ENCODE peak calls at places on chromosomes 1 and 21, in five cellular contexts. N is choroid plexus epithelial cell; X is effector memory CD4-positive, alpha-beta T cell; F is CD8-positive, alpha-beta memory T cell; T is SJSA1. A is an unnamed sample.

GRCh38 chr1:53339736-53340385 is 12.0 kb upstream of the LRP8 start:
- DNase-seq in N (no peak), F (no peak), T (peak), X (no peak), A (peak)

GRCh38 chr1:41329662-41330587 is 31.3 kb upstream of the FOXO6 start:
- DNase-seq in T (no peak), N (no peak), X (no peak), F (no peak), A (no peak)

GRCh38 chr1:32754282-32755097 is 51.9 kb upstream of the SYNC start:
- DNase-seq in F (peak), X (peak), N (no peak), T (no peak), A (no peak)

GRCh38 chr1:109134423-109134822 is 20.5 kb downstream of the ELAPOR1 start:
- DNase-seq in T (no peak), X (no peak), F (no peak), N (no peak), A (no peak)

GRCh38 chr1:117657031-117657430 is 51.2 kb downstream of the TENT5C start:
- DNase-seq in F (peak), X (no peak), N (peak), T (peak), A (no peak)

GRCh38 chr1:20891091-20891490 is 104.0 kb upstream of the HP1BP3 start:
- DNase-seq in X (no peak), N (no peak), T (no peak), F (no peak), A (no peak)

GRCh38 chr1:18542351-18542750 is 61.6 kb downstream of the KLHDC7A start:
- DNase-seq in X (no peak), F (no peak), T (no peak), N (no peak), A (no peak)

GRCh38 chr1:3670823-3671251 is 18.5 kb downstream of the TP73 start:
- DNase-seq in F (no peak), X (no peak), N (no peak), T (no peak), A (peak)

GRCh38 chr21:33434770-33435360 is 31.7 kb downstream of the IFNGR2 start:
- DNase-seq in X (no peak), N (peak), T (no peak), F (no peak), A (peak)

GRCh38 chr1:18513995-18514394 is 33.3 kb downstream of the KLHDC7A start:
- DNase-seq in X (no peak), N (no peak), F (no peak), T (no peak), A (no peak)

GRCh38 chr1:81044708-81045107 is 756.0 kb upstream of the ADGRL2 start:
- DNase-seq in F (no peak), X (no peak), T (no peak), N (no peak), A (no peak)

GRCh38 chr1:202289009-202289408 is 52.7 kb downstream of the UBE2T start:
- DNase-seq in T (no peak), N (no peak), F (no peak), X (no peak), A (no peak)

GRCh38 chr1:30353637-30354036 is 369.7 kb downstream of the MATN1 start:
- DNase-seq in X (no peak), N (peak), T (no peak), F (no peak), A (no peak)

GRCh38 chr1:165376811-165377153 is 20.3 kb upstream of the LMX1A start:
- DNase-seq in T (no peak), N (no peak), F (no peak), X (no peak), A (no peak)

GRCh38 chr1:165376041-165376810 is 19.7 kb upstream of the LMX1A start:
- DNase-seq in X (peak), T (peak), N (peak), F (no peak), A (peak)

GRCh38 chr1:165371588-165372235 is 15.2 kb upstream of the LMX1A start:
- DNase-seq in X (no peak), T (no peak), N (no peak), F (no peak), A (no peak)

DNA sequence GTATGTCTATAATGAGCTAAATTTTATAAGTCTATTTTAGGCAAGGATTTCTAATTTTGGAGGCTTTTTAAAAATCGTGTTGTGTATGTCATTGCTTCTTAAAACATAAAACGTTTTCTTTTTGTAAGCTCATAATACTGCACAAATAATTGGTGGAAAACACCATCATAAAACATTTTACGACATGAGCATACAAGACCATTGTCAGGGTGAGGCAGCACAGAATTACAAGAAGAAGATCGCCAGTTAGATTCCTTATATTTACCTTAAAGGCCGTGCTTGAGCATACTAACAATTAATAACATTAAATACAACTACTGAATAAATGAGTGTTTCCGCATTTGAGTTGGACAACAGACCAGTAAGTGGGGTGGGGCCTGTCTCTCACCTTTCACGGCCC is 19.1 kb upstream of the LMX1A start:
- DNase-seq in T (no peak), X (no peak), F (no peak), N (no peak), A (no peak)
- H3K4me3 ChIP-seq in T (peak), X (peak), F (no peak), N (no peak), A (no peak)

DNA sequence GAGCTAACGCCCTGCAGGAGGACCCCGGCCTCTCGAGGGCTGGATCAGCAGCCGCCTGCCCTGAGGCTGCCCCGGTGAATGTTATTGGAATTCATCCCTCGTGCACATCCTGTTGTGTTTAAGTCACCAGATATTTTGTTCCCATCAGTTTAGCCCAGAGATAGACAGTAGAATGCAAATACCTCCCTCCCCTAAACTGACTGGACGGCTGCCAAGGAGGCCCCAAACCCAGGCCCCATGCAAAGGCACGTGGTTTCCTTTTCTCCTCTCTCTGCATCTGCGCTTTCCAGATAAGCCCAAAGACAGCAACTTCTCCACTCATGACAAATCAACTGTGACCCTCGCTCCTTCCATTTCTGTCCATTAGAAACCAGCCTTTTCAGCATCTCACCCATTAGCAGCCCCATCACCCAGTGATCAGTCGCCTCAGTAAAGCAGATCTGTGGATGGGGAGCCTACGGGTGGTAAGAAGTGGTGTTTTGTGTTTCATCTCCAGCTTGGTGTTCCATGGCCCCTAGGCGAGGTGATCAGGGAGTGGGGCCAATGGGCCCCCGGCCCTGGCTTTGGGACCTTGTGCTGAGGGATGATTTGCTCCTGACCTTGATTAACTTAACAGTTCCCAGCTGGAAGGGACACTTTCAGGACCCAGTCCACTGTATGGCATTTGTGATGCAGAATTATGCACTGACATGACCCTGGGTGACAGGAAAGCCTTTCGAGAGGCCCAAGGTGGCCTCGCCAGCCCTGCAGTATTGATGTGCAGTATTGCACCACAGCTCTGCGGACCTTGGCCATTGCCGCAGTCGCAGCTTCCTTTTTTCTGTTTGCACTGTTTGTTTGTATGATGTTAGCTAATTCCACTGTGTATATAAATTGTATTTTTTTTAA is 5.2 kb downstream of the NPPA start:
- DNase-seq in T (no peak), X (no peak), N (peak), F (no peak), A (no peak)
- H3K4me3 ChIP-seq in T (no peak), X (no peak), N (no peak), F (no peak), A (no peak)

GRCh38 chr1:65793359-65793732 is 651 bp downstream of the PDE4B start:
- DNase-seq in X (no peak), T (no peak), F (no peak), N (no peak), A (no peak)
- H3K4me3 ChIP-seq in X (no peak), T (no peak), F (no peak), N (peak), A (no peak)

DNA sequence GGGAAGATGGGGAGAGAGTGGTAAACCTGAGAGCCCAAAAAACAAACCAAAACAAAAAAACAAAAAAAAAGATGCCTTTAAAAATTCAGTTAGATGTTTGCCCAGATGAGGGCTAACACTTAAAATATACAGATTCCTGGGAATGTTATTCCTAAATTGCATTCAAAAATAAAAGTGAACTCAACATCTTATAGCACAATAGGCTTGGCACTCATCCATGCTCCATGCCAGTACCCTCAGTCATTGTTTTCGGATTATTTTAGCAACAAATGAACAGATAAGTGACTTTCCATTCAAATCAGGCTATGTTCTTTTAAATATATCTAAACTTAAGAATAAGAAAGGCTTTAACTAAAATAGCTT is 3.7 kb downstream of the ATP1A1 start:
- DNase-seq in F (no peak), N (peak), T (peak), X (no peak), A (no peak)
- H3K4me3 ChIP-seq in F (peak), N (no peak), T (no peak), X (peak), A (no peak)

DNA sequence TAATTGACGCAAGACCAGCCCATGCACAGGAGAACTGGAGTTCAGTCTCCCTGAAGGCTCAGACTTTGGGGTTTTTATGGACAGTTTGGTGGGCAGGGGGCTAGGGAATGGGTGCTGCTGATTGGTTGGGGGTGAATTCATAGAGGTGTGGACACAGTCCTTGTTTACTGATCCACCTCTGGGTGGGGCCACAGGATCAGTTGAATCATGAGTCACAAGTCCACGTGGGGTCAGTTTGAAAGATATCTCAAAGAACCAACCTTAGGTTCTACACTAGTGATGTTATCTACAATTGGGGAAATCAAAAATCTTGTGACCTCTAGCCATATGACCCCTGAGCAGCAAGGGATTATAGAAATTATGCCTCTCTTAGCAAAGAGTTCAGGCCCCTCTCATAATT is 127.9 kb upstream of the L1TD1 start:
- DNase-seq in F (no peak), T (no peak), N (no peak), X (no peak), A (no peak)
- H3K4me3 ChIP-seq in F (no peak), T (no peak), N (no peak), X (no peak), A (no peak)

GRCh38 chr21:31343030-31343510 is 991 bp downstream of the TIAM1 start:
- DNase-seq in F (peak), N (no peak), T (no peak), X (no peak), A (no peak)

GRCh38 chr21:31343680-31344480 is at the start of gene TIAM1:
- DNase-seq in N (peak), T (peak), X (no peak), F (peak), A (peak)

GRCh38 chr21:31340942-31341487 is 3.0 kb downstream of the TIAM1 start:
- DNase-seq in X (no peak), F (no peak), T (no peak), N (no peak), A (no peak)

GRCh38 chr21:31340499-31340898 is 3.6 kb downstream of the TIAM1 start:
- DNase-seq in N (no peak), X (no peak), F (no peak), T (no peak), A (no peak)

DNA sequence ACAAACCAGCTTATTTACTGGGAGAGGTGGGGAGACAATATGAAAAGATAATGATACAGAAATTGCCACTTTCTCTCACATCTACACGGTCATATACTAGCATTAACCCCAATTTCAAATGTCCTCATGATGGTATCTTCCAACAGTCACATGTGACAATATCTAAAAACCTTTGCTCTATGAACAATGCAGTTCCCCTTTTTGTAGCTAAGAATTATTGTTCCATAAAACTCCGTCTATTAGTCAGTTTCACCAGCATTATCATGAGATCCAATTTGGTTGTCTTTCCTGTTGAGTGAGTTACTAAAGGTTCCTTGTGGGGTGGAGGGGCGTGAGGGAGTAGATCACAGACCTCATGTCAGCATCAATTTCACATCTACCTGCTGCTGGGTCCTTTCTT is 1.7 kb downstream of the TIAM1 start:
- DNase-seq in X (no peak), T (no peak), N (no peak), F (no peak), A (no peak)
- H3K4me3 ChIP-seq in X (peak), T (no peak), N (no peak), F (no peak), A (no peak)

A was measured in lower leg skin.